ENCODE peak calls at places on chromosomes 13 and 19, in four cellular contexts. J is cardiac muscle cell, G is HCT116, V is tibial nerve. Z is an unnamed sample.

GRCh38 chr19:41853344-41853743 is 6.7 kb upstream of the RPS19 start:
- DNase-seq in J (no peak), G (no peak), V (no peak), Z (no peak)

GRCh38 chr19:13169769-13170168 is 19.6 kb downstream of the IER2 start:
- DNase-seq in J (no peak), G (peak), V (no peak), Z (no peak)

GRCh38 chr13:20390526-20391175 is 135.0 kb downstream of the CRYL1 start:
- DNase-seq in J (no peak), G (no peak), V (no peak), Z (no peak)

GRCh38 chr13:99572131-99572530 is 70.9 kb downstream of the TM9SF2 start:
- DNase-seq in J (no peak), G (no peak), V (no peak), Z (no peak)

GRCh38 chr19:32453736-32454135 is 48.2 kb downstream of the DPY19L3 start:
- DNase-seq in J (no peak), G (no peak), V (no peak), Z (no peak)

GRCh38 chr19:13872695-13873389 is 4.1 kb upstream of the NANOS3 start:
- DNase-seq in J (peak), G (no peak), V (no peak), Z (no peak)

GRCh38 chr13:40031031-40031430 is 375.6 kb downstream of the COG6 start:
- DNase-seq in J (no peak), G (no peak), V (no peak), Z (no peak)

GRCh38 chr19:33134571-33135041 is 2.7 kb downstream of the WDR88 start:
- DNase-seq in J (no peak), G (no peak), V (no peak), Z (no peak)

GRCh38 chr13:98842074-98842473 is 89.6 kb upstream of the SLC15A1 start:
- DNase-seq in J (peak), G (no peak), V (no peak), Z (no peak)

GRCh38 chr13:21282065-21282464 is 105.6 kb downstream of the MRPL57 start:
- DNase-seq in J (no peak), G (no peak), V (no peak), Z (no peak)

DNA sequence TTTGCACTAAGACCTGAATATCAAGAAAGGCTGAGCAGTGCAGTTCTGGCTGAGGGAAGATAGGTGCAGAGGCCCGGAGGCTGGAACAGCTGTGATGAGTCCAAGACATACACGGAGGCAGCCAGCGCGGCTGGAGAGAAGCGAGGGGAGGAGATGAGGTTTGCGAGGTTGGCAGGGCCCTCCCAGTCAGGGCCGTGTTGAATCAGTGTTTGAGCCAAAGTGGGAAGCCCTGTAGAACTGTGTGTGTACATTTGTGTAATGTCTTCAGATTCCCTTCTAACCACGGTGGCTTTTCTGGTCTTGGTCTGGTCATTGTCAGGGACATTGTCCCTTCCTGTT is 34.9 kb downstream of the PAK4 start:
- DNase-seq in J (no peak), G (no peak), V (peak), Z (peak)
- TF ChIP-seq CTCF in J (no peak), G (no peak), V (no peak), Z (no peak)

GRCh38 chr19:29724741-29725140 is 9.7 kb upstream of the C19orf12 start:
- DNase-seq in J (no peak), G (no peak), V (no peak), Z (no peak)
- H3K4me3 ChIP-seq in J (no peak), G (no peak), V (peak), Z (no peak)

GRCh38 chr13:30255696-30256095 is 51.7 kb downstream of the KATNAL1 start:
- DNase-seq in J (no peak), G (no peak), V (no peak), Z (no peak)
- TF ChIP-seq CTCF in J (no peak), G (no peak), V (no peak), Z (peak)

GRCh38 chr13:54194233-54195024 is 1165.8 kb downstream of the OLFM4 start:
- DNase-seq in J (no peak), G (no peak), V (no peak), Z (no peak)
- H3K4me3 ChIP-seq in J (no peak), G (no peak), V (no peak), Z (no peak)

DNA sequence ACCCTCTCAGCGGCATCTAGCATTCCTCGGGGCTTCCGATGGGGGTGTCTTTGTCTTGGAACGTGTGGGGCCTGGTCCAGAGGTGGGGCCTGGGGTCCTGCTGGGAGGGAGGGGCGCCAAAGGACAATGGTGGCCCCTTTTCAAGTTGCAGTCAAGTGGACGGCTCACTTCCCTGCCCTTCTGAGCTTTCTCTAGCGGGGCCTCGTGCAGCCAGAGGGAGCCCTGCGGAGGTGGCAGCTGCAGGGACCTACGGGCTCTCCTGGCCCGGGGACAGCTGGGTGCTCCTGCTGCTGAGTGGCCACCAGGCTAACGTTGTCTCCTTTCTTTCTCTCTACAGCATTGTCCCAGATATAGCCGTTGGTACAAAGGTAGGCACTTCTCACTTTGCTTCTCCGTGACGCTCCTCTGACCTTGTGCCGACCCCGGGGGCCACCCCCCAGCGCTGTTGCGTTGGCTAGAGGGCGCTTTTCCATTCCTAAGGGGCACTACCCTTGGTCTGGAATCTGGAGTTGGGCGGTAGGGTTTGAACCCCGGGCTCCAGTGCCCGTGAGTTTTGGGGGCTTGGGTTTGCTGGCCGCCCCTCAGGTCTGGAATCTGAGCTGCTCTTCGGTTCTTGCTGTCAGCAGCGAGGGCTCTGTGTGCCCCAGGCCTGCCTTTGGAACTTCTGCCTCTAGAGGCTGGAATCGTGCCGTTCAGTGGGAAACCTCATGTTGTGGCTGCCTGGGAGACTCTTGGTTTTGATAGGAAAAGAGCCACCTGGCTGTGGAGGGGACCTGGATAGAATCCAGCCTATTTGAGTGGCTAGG is 2.0 kb downstream of the PTBP1 start:
- DNase-seq in J (peak), G (no peak), V (no peak), Z (no peak)
- TF ChIP-seq CTCF in J (peak), G (peak), V (no peak), Z (peak)

Z was measured in LNCaP clone FGC.